ENCODE peak calls at places on chromosomes 2 and 18, in nine cellular contexts. M is H1; N is psoas muscle; Z is NCI-H748 treated with DMSO at 0.1 percent for 48 hours; W is SHP77; E is HFFc6; O is CD8-positive, alpha-beta memory T cell; G is retinal pigment epithelial cell; S is cardiac septum. T is an unnamed sample.

GRCh38 chr2:15561574-15562344 is 625 bp upstream of the NBAS start:
- DNase-seq in M (no peak), N (no peak), Z (peak; percentile 55), W (peak; percentile 63), E (peak; percentile 23), O (no peak), G (no peak), S (no peak), T (no peak)

GRCh38 chr2:3628800-3629199 is 29.2 kb upstream of the ALLC start:
- DNase-seq in M (peak; percentile 21), N (no peak), Z (no peak), W (peak; percentile 62), E (no peak), O (no peak), G (no peak), S (peak; percentile 41), T (no peak)

GRCh38 chr2:200791905-200792304 is 19.8 kb upstream of the BZW1 start:
- DNase-seq in M (no peak), N (no peak), Z (no peak), W (no peak), E (no peak), O (no peak), G (no peak), S (no peak), T (no peak)

GRCh38 chr2:232441147-232441651 is 14.8 kb upstream of the ALPI start:
- DNase-seq in M (no peak), N (no peak), Z (no peak), W (no peak), E (no peak), O (no peak), G (no peak), S (peak; percentile 60), T (no peak)

GRCh38 chr18:45481846-45482245 is 133.4 kb upstream of the SLC14A2 start:
- DNase-seq in M (no peak), N (no peak), Z (no peak), W (no peak), E (no peak), O (no peak), G (no peak), S (no peak), T (no peak)

GRCh38 chr2:130241041-130241707 is 42.9 kb upstream of the TUBA3E start:
- DNase-seq in M (no peak), N (no peak), Z (no peak), W (no peak), E (peak; percentile 12), O (no peak), G (peak; percentile 40), S (no peak), T (no peak)

GRCh38 chr2:105744909-105745853 is at the start of gene NCK2:
- DNase-seq in M (no peak), N (peak; percentile 38), Z (no peak), W (no peak), E (no peak), O (no peak), G (no peak), S (no peak), T (no peak)

GRCh38 chr2:206011795-206012194 is 74.2 kb downstream of the INO80D start:
- DNase-seq in M (no peak), N (no peak), Z (no peak), W (no peak), E (no peak), O (no peak), G (no peak), S (no peak), T (no peak)

GRCh38 chr18:44943201-44943881 is 262.7 kb downstream of the SETBP1 start:
- DNase-seq in M (peak; percentile 39), N (no peak), Z (no peak), W (no peak), E (no peak), O (no peak), G (no peak), S (no peak), T (no peak)

GRCh38 chr2:135257383-135258090 is 205.4 kb downstream of the RAB3GAP1 start:
- DNase-seq in M (no peak), N (no peak), Z (no peak), W (no peak), E (no peak), O (no peak), G (no peak), S (no peak), T (peak; percentile 68)

T was measured in fibroblast of the conjunctiva.